ENCODE peak calls at places on chromosomes 13 and 19, in four cellular contexts. R, F, D and B are unnamed samples.
A peak's percentile ranks its signal among the peaks of the same experiment; 100 is the strongest.

GRCh38 chr13:98990701-98991100 is 12.8 kb upstream of the DOCK9 start:
- DNase-seq in R (no peak), F (no peak), D (no peak), B (no peak)

GRCh38 chr19:39858541-39858940 is 12.4 kb upstream of the FBL start:
- DNase-seq in F (no peak), D (peak; percentile 64), R (no peak), B (no peak)

GRCh38 chr13:34161829-34162544 is 344.0 kb downstream of the RFC3 start:
- DNase-seq in F (no peak), R (peak; percentile 77), D (no peak), B (no peak)

GRCh38 chr19:17052439-17052838 is 22.8 kb downstream of the HAUS8 start:
- DNase-seq in R (peak; percentile 70), D (no peak), F (peak; percentile 50), B (peak; percentile 16)

GRCh38 chr13:114339779-114340534 is 25.7 kb downstream of the CHAMP1 start:
- DNase-seq in F (no peak), D (peak; percentile 18), R (peak; percentile 59), B (peak; percentile 62)

GRCh38 chr13:60139272-60139671 is 24.5 kb downstream of the DIAPH3 start:
- DNase-seq in D (no peak), F (no peak), R (no peak), B (no peak)

GRCh38 chr13:48818495-48818961 is 157.2 kb upstream of the FNDC3A start:
- DNase-seq in F (no peak), D (no peak), R (peak; percentile 85), B (no peak)

GRCh38 chr19:22526661-22527272 is 104.6 kb upstream of the ZNF98 start:
- DNase-seq in F (no peak), D (no peak), R (peak; percentile 0), B (no peak)

GRCh38 chr13:113407103-113407530 is 43.2 kb upstream of the GRTP1 start:
- DNase-seq in R (no peak), F (peak; percentile 26), D (no peak), B (no peak)

GRCh38 chr13:75996582-75996981 is 360.5 kb downstream of the LMO7 start:
- DNase-seq in R (no peak), D (no peak), F (no peak), B (no peak)

GRCh38 chr13:78319101-78319627 is 284.2 kb downstream of the POU4F1 start:
- DNase-seq in D (no peak), F (no peak), R (no peak), B (no peak)

GRCh38 chr19:36579255-36579654 is 6.2 kb upstream of the ZNF529 start:
- DNase-seq in F (no peak), R (no peak), D (no peak), B (no peak)

GRCh38 chr13:54513254-54513653 is 1484.6 kb downstream of the OLFM4 start:
- DNase-seq in D (no peak), F (no peak), R (no peak), B (no peak)
- TF ChIP-seq CTCF in D (no peak), F (no peak), R (no peak), B (no peak)

GRCh38 chr13:20156711-20157110 is 4.1 kb downstream of the GJA3 start:
- DNase-seq in D (no peak), F (no peak), R (no peak), B (no peak)
- H3K27me3 ChIP-seq in D (peaks cover 73% of the 10 kb centered on the region), F (peaks cover 74% of the 10 kb centered on the region), R (peaks cover 3% of the 10 kb centered on the region), B (peaks cover 40% of the 10 kb centered on the region)

DNA sequence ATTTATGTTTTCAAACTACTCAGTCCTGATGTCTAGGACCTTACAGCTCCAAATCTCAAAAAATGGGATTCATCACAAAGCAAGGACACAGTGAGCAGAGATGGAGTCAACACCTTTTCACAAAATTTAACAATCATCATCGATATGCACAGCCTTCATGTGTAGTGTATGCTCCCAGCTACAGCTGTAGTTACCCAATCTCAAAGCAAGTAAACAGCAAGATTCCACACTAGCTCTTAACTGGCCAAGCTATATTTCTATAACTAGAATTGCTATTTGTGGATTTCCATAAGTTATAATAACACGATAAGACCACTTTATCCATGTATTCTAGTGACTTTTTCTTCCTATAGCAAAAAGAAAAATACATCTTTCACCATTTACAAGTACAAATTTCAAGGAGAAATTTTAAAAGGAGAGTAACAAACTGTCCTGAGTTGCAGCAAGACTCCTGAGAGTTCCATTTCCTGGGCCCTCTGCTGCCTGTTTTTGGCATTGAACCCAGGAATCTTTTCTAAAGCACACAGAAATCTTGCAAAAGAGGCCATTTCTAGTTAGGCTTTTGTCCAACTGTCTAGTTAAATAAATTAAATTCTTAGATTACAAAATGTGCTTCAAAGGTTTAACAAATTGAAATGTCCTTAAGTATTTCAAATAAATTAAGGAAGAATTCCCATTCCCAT is 460.6 kb downstream of the FGF14 start:
- DNase-seq in F (no peak), R (no peak), D (no peak), B (no peak)
- TF ChIP-seq CTCF in F (no peak), R (no peak), D (no peak), B (peak; percentile 48)

DNA sequence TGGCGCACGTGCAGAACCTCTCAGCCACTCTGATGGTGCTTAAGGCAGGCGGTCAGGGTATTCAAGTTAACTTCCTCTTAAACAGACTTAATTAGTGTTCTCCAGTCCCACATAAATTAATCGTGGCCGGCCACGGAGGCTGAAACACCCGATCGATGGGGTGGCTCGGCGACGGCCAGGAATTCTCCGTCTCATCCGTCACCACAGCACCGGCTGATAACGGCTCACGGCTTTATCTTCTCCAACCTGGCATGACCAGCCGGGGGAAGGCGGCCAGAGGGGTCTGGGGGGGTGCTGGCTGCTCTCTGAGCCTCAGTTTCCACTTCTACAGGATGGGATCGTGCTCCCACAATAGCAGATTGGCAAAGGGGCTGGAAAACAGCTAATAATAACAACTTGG is 32.6 kb upstream of the TCF3 start:
- DNase-seq in R (no peak), D (no peak), F (no peak), B (no peak)
- H3K27me3 ChIP-seq in R (peaks cover 41% of the 10 kb centered on the region), D (peaks cover 98% of the 10 kb centered on the region), F (peaks cover 23% of the 10 kb centered on the region), B (no peaks in the 10 kb centered on the region)

GRCh38 chr19:52592301-52592700 is 22.2 kb downstream of the ZNF701 start:
- DNase-seq in R (no peak), D (no peak), F (no peak), B (no peak)
- TF ChIP-seq CTCF in R (no peak), D (no peak), F (no peak), B (no peak)

GRCh38 chr19:51136891-51137551 is 5.1 kb upstream of the SIGLEC7 start:
- DNase-seq in D (no peak), F (peak; percentile 26), R (peak; percentile 55), B (no peak)
- H3K27me3 ChIP-seq in D (peaks cover 61% of the 10 kb centered on the region), F (no peaks in the 10 kb centered on the region), R (no peaks in the 10 kb centered on the region), B (peaks cover 5% of the 10 kb centered on the region)

DNA sequence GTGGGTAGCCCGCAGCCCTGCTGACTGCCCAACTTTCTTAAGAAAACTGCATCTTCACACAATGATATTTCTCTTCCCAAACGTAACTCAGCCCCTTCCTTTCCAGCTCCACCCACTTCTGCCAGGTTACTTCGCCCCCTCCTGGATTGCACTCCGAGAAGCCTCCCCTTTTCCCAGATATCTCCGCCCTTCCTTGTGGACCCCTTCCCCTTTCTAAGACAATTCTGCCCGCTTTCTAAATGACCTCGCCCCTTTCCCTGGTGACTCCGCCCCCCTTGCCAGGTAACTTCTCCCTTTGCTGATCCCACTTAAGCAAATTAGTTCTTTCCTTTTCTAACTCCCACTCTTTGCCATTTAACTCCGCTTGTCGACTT is 2.6 kb downstream of the VSIG10L start:
- DNase-seq in R (no peak), F (no peak), D (no peak), B (no peak)
- TF ChIP-seq CTCF in R (no peak), F (no peak), D (no peak), B (no peak)

GRCh38 chr19:35559281-35559659 is 4.2 kb downstream of the ATP4A start:
- DNase-seq in R (no peak), D (no peak), F (no peak), B (no peak)
- H3K27me3 ChIP-seq in R (peaks cover 42% of the 10 kb centered on the region), D (peaks cover 94% of the 10 kb centered on the region), F (peaks cover 17% of the 10 kb centered on the region), B (peaks cover 7% of the 10 kb centered on the region)

DNA sequence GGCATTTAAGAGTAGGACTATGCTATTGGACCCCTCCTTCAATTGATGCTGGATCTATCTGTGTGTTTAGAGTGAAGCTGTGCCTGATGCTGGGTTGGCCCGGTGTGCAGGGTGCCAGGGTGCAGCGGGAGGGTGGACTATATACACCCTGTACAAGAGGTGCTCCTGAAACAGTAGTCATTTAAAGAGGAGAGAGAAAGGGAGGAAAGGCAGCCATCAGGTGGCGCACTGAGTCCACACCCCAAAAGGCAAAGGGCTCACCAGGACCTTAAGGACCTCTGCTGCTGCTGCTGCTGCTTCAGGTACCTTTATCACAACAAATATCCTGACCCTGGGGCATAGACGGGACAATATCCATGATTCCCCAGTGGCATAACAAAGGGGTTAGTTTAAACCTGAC is 39.4 kb downstream of the ZNF136 start:
- DNase-seq in F (no peak), D (peak; percentile 18), R (peak; percentile 10), B (peak; percentile 45)
- TF ChIP-seq CTCF in F (no peak), D (peak; percentile 56), R (peak; percentile 20), B (peak; percentile 22)

DNA sequence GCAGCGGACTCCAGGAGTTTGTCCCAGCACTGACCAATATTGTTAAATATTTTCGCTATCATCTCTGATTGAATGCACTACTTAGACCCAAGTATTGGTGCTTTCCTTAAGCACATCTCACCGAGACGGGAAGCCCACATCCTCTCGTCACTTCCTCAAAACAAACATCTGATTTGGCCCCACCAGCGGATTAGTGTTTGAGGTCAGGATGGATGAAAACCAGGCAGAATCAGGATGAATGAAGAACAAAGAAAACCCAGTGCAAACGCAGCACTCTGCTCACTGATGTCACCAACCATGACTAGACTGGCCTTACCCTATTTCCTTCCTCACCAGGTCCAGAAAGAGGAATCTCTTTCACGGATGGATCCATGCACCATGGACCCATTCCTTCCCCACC is 6.0 kb downstream of the PLAUR start:
- DNase-seq in R (no peak), D (no peak), F (no peak), B (no peak)
- H3K27me3 ChIP-seq in R (peaks cover 3% of the 10 kb centered on the region), D (no peaks in the 10 kb centered on the region), F (no peaks in the 10 kb centered on the region), B (no peaks in the 10 kb centered on the region)